ENCODE peak calls at places on chromosomes 2 and 18, in six cellular contexts. D, U, Y, E, O and X are unnamed samples.

GRCh38 chr2:24026233-24026632 is 16.3 kb downstream of the MFSD2B start:
- DNase-seq in Y (no peak), U (no peak), O (no peak), E (no peak), D (no peak), X (no peak)

GRCh38 chr18:69250305-69251151 is 150.2 kb upstream of the DOK6 start:
- DNase-seq in Y (no peak), D (no peak), E (no peak), O (no peak), U (no peak), X (no peak)

GRCh38 chr2:85231242-85231805 is 96.5 kb downstream of the TGOLN2 start:
- DNase-seq in Y (no peak), O (no peak), D (no peak), U (no peak), E (no peak), X (no peak)

GRCh38 chr18:27144672-27145071 is 40.4 kb downstream of the CHST9 start:
- DNase-seq in E (no peak), D (no peak), O (no peak), Y (no peak), U (no peak), X (no peak)

GRCh38 chr2:211454684-211455083 is 898.3 kb downstream of the CPS1 start:
- DNase-seq in E (no peak), D (no peak), U (no peak), Y (peak; percentile 3), O (no peak), X (no peak)

GRCh38 chr18:8212893-8213805 is 396.1 kb upstream of the RAB12 start:
- DNase-seq in U (no peak), Y (peak; percentile 91), E (no peak), O (no peak), D (no peak), X (no peak)

GRCh38 chr2:73069855-73070650 is 1.5 kb downstream of the SFXN5 start:
- DNase-seq in E (no peak), D (no peak), Y (peak; percentile 27), O (no peak), U (no peak), X (no peak)

GRCh38 chr2:30232027-30232800 is 880 bp downstream of the LBH start:
- DNase-seq in Y (peak; percentile 31), E (no peak), D (peak; percentile 79), O (peak; percentile 59), U (no peak), X (peak; percentile 87)

GRCh38 chr18:37393945-37394609 is 171.5 kb downstream of the CELF4 start:
- DNase-seq in U (peak; percentile 61), Y (peak; percentile 29), E (no peak), D (peak; percentile 83), O (peak; percentile 32), X (peak; percentile 66)

GRCh38 chr2:148552675-148553331 is 91.7 kb upstream of the EPC2 start:
- DNase-seq in U (no peak), E (no peak), D (no peak), O (no peak), Y (no peak), X (no peak)

GRCh38 chr2:217125004-217125403 is 265.1 kb upstream of the TNP1 start:
- DNase-seq in O (no peak), U (no peak), Y (no peak), D (no peak), E (no peak), X (no peak)

GRCh38 chr2:3279236-3279960 is 98.2 kb downstream of the EIPR1 start:
- DNase-seq in E (no peak), Y (no peak), O (no peak), U (peak; percentile 23), D (no peak), X (no peak)

DNA sequence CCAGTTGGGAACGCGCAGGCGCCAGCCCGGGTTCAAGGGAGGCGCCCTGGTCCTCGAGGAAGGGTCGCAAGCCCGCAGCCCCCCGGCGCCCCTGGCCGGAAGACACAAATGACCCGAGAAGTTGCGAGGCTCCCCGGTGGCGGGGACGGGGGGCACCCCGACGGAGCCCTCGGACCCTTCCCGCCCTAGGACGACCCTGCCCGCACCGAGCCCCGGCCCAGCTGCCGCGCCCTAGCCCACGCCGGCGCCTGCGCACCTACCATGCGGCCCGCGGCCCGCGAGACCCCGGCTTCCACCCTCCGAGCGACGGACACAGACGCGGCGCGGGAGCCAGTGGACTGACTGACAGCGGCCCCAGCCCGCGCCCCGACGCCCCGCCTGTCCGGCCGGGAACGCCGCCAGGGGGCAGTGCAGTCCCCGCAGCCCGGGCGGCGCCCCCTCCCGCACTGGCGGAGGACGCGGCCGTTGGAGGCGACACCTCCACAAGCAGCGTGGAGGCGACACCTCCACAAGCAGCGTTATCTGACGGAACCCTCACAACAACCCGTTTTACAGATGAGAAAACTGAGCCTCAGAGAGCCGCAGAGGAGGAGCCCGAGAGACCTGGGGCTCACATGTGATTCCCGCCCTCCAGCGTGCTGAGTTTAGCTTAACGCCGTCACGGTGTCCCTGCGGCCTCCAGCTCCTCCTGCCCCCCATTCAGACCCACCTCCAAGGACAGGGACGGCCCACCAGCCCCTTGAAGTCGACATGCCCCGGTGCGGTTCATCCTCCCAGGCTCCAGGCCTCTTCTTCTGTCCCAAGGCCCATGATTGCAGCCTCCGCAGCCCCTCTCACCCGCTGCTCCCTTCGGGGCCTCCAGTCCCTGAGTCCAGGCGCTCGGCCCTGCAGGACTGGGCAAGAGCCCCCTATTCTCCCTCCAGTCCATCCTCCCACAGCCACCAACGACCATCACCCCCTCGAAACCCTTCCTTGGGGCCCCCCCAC is at the start of gene NMUR1:
- DNase-seq in D (peak; percentile 86), U (no peak), Y (no peak), O (peak; percentile 67), E (peak; percentile 35), X (peak; percentile 68)
- TF ChIP-seq CTCF in D (peak; percentile 86), U (peak; percentile 66), Y (peak; percentile 54), O (peak; percentile 77), E (no peak), X (peak; percentile 80)

DNA sequence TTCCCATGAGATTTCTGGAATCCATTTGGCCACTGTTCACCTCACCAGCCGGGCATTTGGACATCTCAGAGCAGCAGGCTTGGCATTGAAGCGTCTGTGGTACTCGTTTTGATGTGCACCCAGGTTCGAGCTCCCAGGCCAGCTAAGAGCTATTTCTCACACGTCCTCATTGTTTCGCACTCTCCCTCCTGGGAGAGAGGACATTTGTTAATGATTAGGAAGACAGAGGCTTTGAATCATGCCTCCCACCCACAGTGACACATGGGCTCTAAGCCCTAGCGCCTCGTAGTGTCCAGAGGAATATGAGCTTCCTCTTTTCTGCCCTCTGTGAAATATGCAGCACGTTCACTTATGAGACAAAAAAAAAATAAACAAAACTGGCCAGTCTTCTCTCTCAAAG is 361.8 kb downstream of the RND3 start:
- DNase-seq in D (no peak), Y (peak; percentile 81), O (no peak), U (peak; percentile 71), E (no peak), X (no peak)
- TF ChIP-seq CTCF in D (no peak), Y (peak; percentile 25), O (no peak), U (peak; percentile 23), E (no peak), X (no peak)

GRCh38 chr2:38076710-38077430 is 919 bp upstream of the CYP1B1 start:
- DNase-seq in U (peak; percentile 92), Y (peak; percentile 84), D (peak; percentile 83), O (peak; percentile 63), E (peak; percentile 96), X (peak; percentile 49)
- TF ChIP-seq CTCF in U (peak; percentile 53), Y (peak; percentile 27), D (no peak), O (peak; percentile 24), E (no peak), X (no peak)

DNA sequence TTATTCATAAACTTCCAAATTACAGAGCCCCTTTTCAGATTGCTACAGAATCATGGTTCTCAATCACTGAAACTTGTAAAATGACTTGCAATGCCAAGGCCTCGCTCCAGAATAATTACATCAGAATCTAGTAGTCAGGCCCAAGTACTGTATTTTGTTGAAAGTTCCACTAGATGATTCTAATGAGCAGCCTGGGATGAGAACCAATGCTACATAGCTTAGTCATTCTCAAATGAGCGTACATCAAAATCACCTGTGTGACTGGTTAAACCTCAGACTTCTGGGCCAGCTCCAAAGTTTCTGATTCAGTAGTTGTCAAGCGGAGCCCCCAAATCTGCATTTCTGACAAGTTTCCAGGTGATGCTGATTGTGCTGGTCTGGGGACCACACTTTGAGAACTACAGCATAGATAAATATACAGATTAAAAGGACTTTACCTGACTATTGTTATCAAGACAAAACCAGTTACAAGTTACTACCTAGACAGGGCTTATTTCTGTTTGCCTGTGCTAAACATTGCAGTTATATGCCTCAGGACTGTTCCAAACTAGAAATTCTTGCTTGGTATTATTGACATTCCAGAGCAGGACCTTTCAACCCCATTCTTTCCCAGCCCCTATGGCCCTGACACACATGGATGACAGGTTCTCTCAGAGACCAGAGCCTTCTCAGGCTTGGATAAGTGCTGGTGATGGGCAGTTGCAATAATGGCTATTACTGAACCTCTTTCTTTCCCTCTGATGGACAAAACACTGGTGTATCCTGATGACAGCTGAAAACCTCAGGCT is 83.1 kb downstream of the UPP2 start:
- DNase-seq in Y (no peak), O (no peak), U (no peak), D (no peak), E (no peak), X (no peak)
- TF ChIP-seq CTCF in Y (no peak), O (no peak), U (no peak), D (no peak), E (no peak), X (no peak)

GRCh38 chr2:205721057-205721767 is 38.9 kb downstream of the NRP2 start:
- DNase-seq in E (no peak), D (no peak), U (no peak), Y (no peak), O (no peak), X (no peak)
- TF ChIP-seq CTCF in E (peak; percentile 19), D (no peak), U (no peak), Y (peak; percentile 57), O (no peak), X (no peak)